ENCODE peak calls at places on chromosomes 1 and 21, in five cellular contexts. T is left lung, Y is tibial artery, A is OCI-LY7, O is BJ. J is an unnamed sample.

GRCh38 chr1:18489417-18490143 is 8.8 kb downstream of the KLHDC7A start:
- DNase-seq in Y (no peak), O (no peak), T (no peak), A (no peak), J (no peak)

GRCh38 chr21:15592271-15592860 is 137.4 kb upstream of the USP25 start:
- DNase-seq in A (peak), Y (no peak), O (no peak), T (no peak), J (peak)

GRCh38 chr21:29321908-29322569 is 23.3 kb downstream of the BACH1 start:
- DNase-seq in A (no peak), Y (no peak), T (no peak), O (no peak), J (no peak)

GRCh38 chr1:9244501-9245229 is 10.1 kb downstream of the H6PD start:
- DNase-seq in Y (no peak), O (no peak), T (no peak), A (no peak), J (no peak)

GRCh38 chr1:72892461-72892860 is 610.1 kb upstream of the NEGR1 start:
- DNase-seq in T (no peak), A (no peak), Y (no peak), O (no peak), J (no peak)

GRCh38 chr1:25079048-25079447 is 149.0 kb upstream of the RUNX3 start:
- DNase-seq in A (no peak), O (no peak), Y (no peak), T (no peak), J (no peak)

GRCh38 chr1:56200446-56200845 is 378.9 kb downstream of the PLPP3 start:
- DNase-seq in Y (no peak), A (no peak), O (peak), T (no peak), J (no peak)

GRCh38 chr21:31124005-31124404 is 85.7 kb upstream of the KRTAP19-8 start:
- DNase-seq in Y (no peak), A (no peak), O (no peak), T (peak), J (no peak)

GRCh38 chr1:73343947-73344346 is 854.0 kb downstream of the LRRIQ3 start:
- DNase-seq in Y (no peak), A (no peak), O (no peak), T (no peak), J (no peak)

GRCh38 chr1:10663668-10664035 is 132.8 kb downstream of the CASZ1 start:
- DNase-seq in Y (peak), A (no peak), T (peak), O (no peak), J (no peak)

GRCh38 chr1:157203166-157203565 is 65.0 kb upstream of the ETV3 start:
- DNase-seq in O (no peak), T (no peak), A (no peak), Y (no peak), J (no peak)

GRCh38 chr1:229121845-229122436 is 149.0 kb upstream of the RAB4A start:
- DNase-seq in Y (peak), A (peak), O (no peak), T (no peak), J (no peak)

GRCh38 chr1:87718241-87718950 is 389.7 kb downstream of the LMO4 start:
- DNase-seq in A (no peak), O (no peak), T (no peak), Y (no peak), J (no peak)

GRCh38 chr1:219304227-219305226 is 130.8 kb downstream of the LYPLAL1 start:
- DNase-seq in Y (peak), O (no peak), A (no peak), T (no peak), J (peak)
- TF ChIP-seq CTCF in Y (no peak), O (no peak), A (no peak), T (no peak), J (peak)

GRCh38 chr21:34884346-34884929 is 164.7 kb downstream of the RUNX1 start:
- DNase-seq in T (no peak), Y (no peak), A (no peak), O (no peak), J (no peak)
- H3K4me3 ChIP-seq in T (peak), Y (peak), A (no peak), O (peak), J (peak)

GRCh38 chr1:233040494-233040893 is 90.1 kb downstream of the NTPCR start:
- DNase-seq in A (no peak), O (no peak), T (no peak), Y (no peak), J (no peak)
- TF ChIP-seq CTCF in A (no peak), O (no peak), T (no peak), Y (no peak), J (no peak)

GRCh38 chr1:205455581-205456382 is at the start of gene BLACAT1:
- DNase-seq in A (no peak), Y (no peak), O (no peak), T (no peak), J (no peak)
- H3K4me3 ChIP-seq in A (no peak), Y (no peak), O (no peak), T (no peak), J (peak)

GRCh38 chr1:57329932-57330331 is 93.9 kb downstream of the DAB1 start:
- DNase-seq in A (no peak), O (no peak), Y (no peak), T (no peak), J (no peak)

GRCh38 chr1:57327331-57327730 is 96.5 kb downstream of the DAB1 start:
- DNase-seq in Y (no peak), O (no peak), T (no peak), A (no peak), J (no peak)

GRCh38 chr1:57329001-57329400 is 94.9 kb downstream of the DAB1 start:
- DNase-seq in Y (no peak), A (no peak), O (no peak), T (no peak), J (no peak)

GRCh38 chr1:57327946-57328345 is 95.9 kb downstream of the DAB1 start:
- DNase-seq in T (no peak), O (no peak), A (no peak), Y (no peak), J (no peak)

GRCh38 chr1:57331620-57332019 is 92.2 kb downstream of the DAB1 start:
- DNase-seq in A (no peak), Y (no peak), T (no peak), O (no peak), J (no peak)
- TF ChIP-seq CTCF in A (no peak), Y (no peak), T (no peak), O (no peak), J (no peak)

DNA sequence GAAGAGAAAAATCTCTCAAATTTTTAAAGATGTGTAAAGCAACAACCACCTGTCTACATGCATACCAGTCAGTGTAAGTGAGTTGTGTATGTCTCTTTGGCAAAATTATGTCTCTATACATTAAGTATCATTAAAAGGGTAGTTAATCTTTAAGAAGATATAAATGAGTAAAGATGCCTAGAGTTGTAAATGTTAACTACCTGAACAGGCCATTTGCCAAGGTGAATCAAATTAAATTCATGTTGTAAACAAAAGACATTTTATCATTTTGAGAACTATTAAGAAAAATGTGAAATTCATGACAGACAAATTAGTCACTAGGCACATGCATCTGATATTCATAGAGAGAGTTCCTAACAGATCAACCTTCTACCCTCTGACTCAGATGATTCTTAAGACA is at the start of gene TMPRSS15:
- DNase-seq in Y (no peak), O (no peak), T (no peak), A (no peak), J (no peak)
- H3K4me3 ChIP-seq in Y (no peak), O (no peak), T (no peak), A (no peak), J (no peak)

GRCh38 chr1:51088474-51088873 is 13.6 kb upstream of the C1orf185 start:
- DNase-seq in Y (no peak), O (no peak), T (no peak), A (no peak), J (no peak)

GRCh38 chr1:51086496-51087271 is 15.3 kb upstream of the C1orf185 start:
- DNase-seq in A (no peak), Y (no peak), O (no peak), T (no peak), J (no peak)
- TF ChIP-seq CTCF in A (no peak), Y (no peak), O (no peak), T (no peak), J (peak)

GRCh38 chr1:149848340-149848771 is 51.0 kb upstream of the BOLA1 start:
- DNase-seq in Y (no peak), O (no peak), T (no peak), A (peak), J (no peak)
- H3K4me3 ChIP-seq in Y (no peak), O (no peak), T (no peak), A (peak), J (no peak)